ENCODE peak calls at places on chromosomes 6 and 20, in seven cellular contexts. One of them, this sample, is unnamed.

GRCh38 chr6:111837641-111838500 is 35.4 kb downstream of the FYN start:
- DNase-seq in upper lobe of left lung: no peak
- DNase-seq in OCI-LY7: no peak
- DNase-seq in H1: no peak
- DNase-seq in Panc1: no peak
- DNase-seq in AG10803: no peak
- DNase-seq in CD8-positive, alpha-beta T cell: peak
- DNase-seq in this sample: no peak

GRCh38 chr20:22585786-22586493 is 1.6 kb upstream of the FOXA2 start:
- DNase-seq in H1: no peak
- DNase-seq in OCI-LY7: no peak
- DNase-seq in upper lobe of left lung: no peak
- DNase-seq in Panc1: no peak
- DNase-seq in CD8-positive, alpha-beta T cell: no peak
- DNase-seq in AG10803: no peak
- DNase-seq in this sample: no peak

GRCh38 chr20:4511776-4512175 is 209.9 kb upstream of the PRND start:
- DNase-seq in CD8-positive, alpha-beta T cell: no peak
- DNase-seq in upper lobe of left lung: no peak
- DNase-seq in OCI-LY7: no peak
- DNase-seq in Panc1: no peak
- DNase-seq in H1: no peak
- DNase-seq in AG10803: no peak
- DNase-seq in this sample: no peak

GRCh38 chr20:6053776-6054688 is at the start of gene LRRN4:
- DNase-seq in upper lobe of left lung: peak
- DNase-seq in Panc1: no peak
- DNase-seq in OCI-LY7: no peak
- DNase-seq in CD8-positive, alpha-beta T cell: no peak
- DNase-seq in H1: no peak
- DNase-seq in AG10803: peak
- DNase-seq in this sample: peak

GRCh38 chr20:59636791-59637370 is 32.5 kb downstream of the PHACTR3 start:
- DNase-seq in upper lobe of left lung: no peak
- DNase-seq in H1: no peak
- DNase-seq in AG10803: no peak
- DNase-seq in CD8-positive, alpha-beta T cell: no peak
- DNase-seq in Panc1: no peak
- DNase-seq in OCI-LY7: no peak
- DNase-seq in this sample: no peak

GRCh38 chr6:51472745-51473483 is 614.5 kb downstream of the PKHD1 start:
- DNase-seq in upper lobe of left lung: no peak
- DNase-seq in Panc1: no peak
- DNase-seq in CD8-positive, alpha-beta T cell: no peak
- DNase-seq in H1: no peak
- DNase-seq in OCI-LY7: no peak
- DNase-seq in AG10803: no peak
- DNase-seq in this sample: no peak

GRCh38 chr20:4465855-4466545 is 255.7 kb upstream of the PRND start:
- DNase-seq in OCI-LY7: no peak
- DNase-seq in H1: no peak
- DNase-seq in AG10803: peak
- DNase-seq in CD8-positive, alpha-beta T cell: no peak
- DNase-seq in Panc1: no peak
- DNase-seq in upper lobe of left lung: no peak
- DNase-seq in this sample: no peak

GRCh38 chr6:31008165-31008564 is 2.1 kb upstream of the MUC22 start:
- DNase-seq in AG10803: no peak
- DNase-seq in upper lobe of left lung: no peak
- DNase-seq in OCI-LY7: no peak
- DNase-seq in H1: no peak
- DNase-seq in CD8-positive, alpha-beta T cell: no peak
- DNase-seq in Panc1: no peak
- DNase-seq in this sample: no peak

GRCh38 chr6:73309784-73310502 is 44.1 kb downstream of the DPPA5 start:
- DNase-seq in OCI-LY7: peak
- DNase-seq in Panc1: peak
- DNase-seq in AG10803: peak
- DNase-seq in upper lobe of left lung: peak
- DNase-seq in H1: no peak
- DNase-seq in CD8-positive, alpha-beta T cell: peak
- DNase-seq in this sample: peak

GRCh38 chr6:63802606-63803206 is 167.1 kb downstream of the PHF3 start:
- DNase-seq in OCI-LY7: peak
- DNase-seq in H1: no peak
- DNase-seq in CD8-positive, alpha-beta T cell: no peak
- DNase-seq in AG10803: peak
- DNase-seq in upper lobe of left lung: no peak
- DNase-seq in Panc1: no peak
- DNase-seq in this sample: peak

GRCh38 chr20:5510446-5510845 is 193.7 kb upstream of the PROKR2 start:
- DNase-seq in CD8-positive, alpha-beta T cell: no peak
- DNase-seq in AG10803: no peak
- DNase-seq in upper lobe of left lung: no peak
- DNase-seq in Panc1: no peak
- DNase-seq in H1: peak
- DNase-seq in OCI-LY7: no peak
- DNase-seq in this sample: no peak

GRCh38 chr20:52054123-52054522 is 137.5 kb downstream of the ZFP64 start:
- DNase-seq in Panc1: no peak
- DNase-seq in CD8-positive, alpha-beta T cell: peak
- DNase-seq in OCI-LY7: no peak
- DNase-seq in H1: no peak
- DNase-seq in upper lobe of left lung: no peak
- DNase-seq in AG10803: no peak
- DNase-seq in this sample: no peak

GRCh38 chr6:53436904-53437303 is 88.2 kb upstream of the ELOVL5 start:
- DNase-seq in CD8-positive, alpha-beta T cell: no peak
- DNase-seq in Panc1: no peak
- DNase-seq in upper lobe of left lung: no peak
- DNase-seq in AG10803: peak
- DNase-seq in OCI-LY7: no peak
- DNase-seq in H1: no peak
- DNase-seq in this sample: peak

GRCh38 chr6:110944681-110945151 is 13.8 kb upstream of the GTF3C6 start:
- DNase-seq in upper lobe of left lung: no peak
- DNase-seq in OCI-LY7: no peak
- DNase-seq in CD8-positive, alpha-beta T cell: no peak
- DNase-seq in H1: no peak
- DNase-seq in AG10803: peak
- DNase-seq in Panc1: peak
- DNase-seq in this sample: peak

GRCh38 chr6:69915346-69915745 is 49.0 kb downstream of the COL19A1 start:
- DNase-seq in Panc1: no peak
- DNase-seq in upper lobe of left lung: no peak
- DNase-seq in CD8-positive, alpha-beta T cell: no peak
- DNase-seq in H1: no peak
- DNase-seq in AG10803: no peak
- DNase-seq in OCI-LY7: no peak
- DNase-seq in this sample: peak

GRCh38 chr6:46808806-46809205 is 15.6 kb downstream of the MEP1A start:
- DNase-seq in CD8-positive, alpha-beta T cell: no peak
- DNase-seq in H1: no peak
- DNase-seq in AG10803: no peak
- DNase-seq in upper lobe of left lung: no peak
- DNase-seq in OCI-LY7: no peak
- DNase-seq in Panc1: no peak
- DNase-seq in this sample: no peak

GRCh38 chr20:10239954-10240353 is 21.3 kb downstream of the SNAP25 start:
- DNase-seq in upper lobe of left lung: peak
- DNase-seq in H1: no peak
- DNase-seq in AG10803: peak
- DNase-seq in Panc1: no peak
- DNase-seq in OCI-LY7: no peak
- DNase-seq in CD8-positive, alpha-beta T cell: no peak
- DNase-seq in this sample: no peak

GRCh38 chr6:30322527-30323501 is 3.9 kb upstream of the TRIM39 start:
- DNase-seq in OCI-LY7: no peak
- DNase-seq in upper lobe of left lung: no peak
- DNase-seq in H1: no peak
- DNase-seq in AG10803: peak
- DNase-seq in CD8-positive, alpha-beta T cell: no peak
- DNase-seq in Panc1: no peak
- DNase-seq in this sample: peak

GRCh38 chr20:4682682-4683081 is 39.0 kb upstream of the PRND start:
- DNase-seq in CD8-positive, alpha-beta T cell: no peak
- DNase-seq in upper lobe of left lung: no peak
- DNase-seq in AG10803: no peak
- DNase-seq in H1: no peak
- DNase-seq in Panc1: no peak
- DNase-seq in OCI-LY7: no peak
- DNase-seq in this sample: no peak

GRCh38 chr6:41635365-41635764 is 2.9 kb upstream of the MDFI start:
- DNase-seq in CD8-positive, alpha-beta T cell: no peak
- DNase-seq in OCI-LY7: no peak
- DNase-seq in H1: no peak
- DNase-seq in Panc1: no peak
- DNase-seq in upper lobe of left lung: no peak
- DNase-seq in AG10803: no peak
- DNase-seq in this sample: no peak
- H3K4me3 ChIP-seq in CD8-positive, alpha-beta T cell: no peak
- H3K4me3 ChIP-seq in OCI-LY7: no peak
- H3K4me3 ChIP-seq in H1: no peak
- H3K4me3 ChIP-seq in Panc1: no peak
- H3K4me3 ChIP-seq in upper lobe of left lung: no peak
- H3K4me3 ChIP-seq in AG10803: no peak
- H3K4me3 ChIP-seq in this sample: no peak

GRCh38 chr6:149961728-149962425 is 1.9 kb upstream of the ULBP1 start:
- DNase-seq in H1: no peak
- DNase-seq in OCI-LY7: peak
- DNase-seq in Panc1: no peak
- DNase-seq in CD8-positive, alpha-beta T cell: no peak
- DNase-seq in upper lobe of left lung: no peak
- DNase-seq in AG10803: peak
- DNase-seq in this sample: no peak
- TF ChIP-seq CTCF in H1: peak
- TF ChIP-seq CTCF in OCI-LY7: peak
- TF ChIP-seq CTCF in Panc1: peak
- TF ChIP-seq CTCF in CD8-positive, alpha-beta T cell: peak
- TF ChIP-seq CTCF in upper lobe of left lung: no peak
- TF ChIP-seq CTCF in AG10803: peak
- TF ChIP-seq CTCF in this sample: peak

GRCh38 chr6:10531513-10531912 is 10.4 kb downstream of the GCNT2 start:
- DNase-seq in upper lobe of left lung: no peak
- DNase-seq in Panc1: no peak
- DNase-seq in OCI-LY7: peak
- DNase-seq in CD8-positive, alpha-beta T cell: no peak
- DNase-seq in H1: no peak
- DNase-seq in AG10803: no peak
- DNase-seq in this sample: no peak
- H3K4me3 ChIP-seq in upper lobe of left lung: peak
- H3K4me3 ChIP-seq in Panc1: peak
- H3K4me3 ChIP-seq in OCI-LY7: peak
- H3K4me3 ChIP-seq in CD8-positive, alpha-beta T cell: no peak
- H3K4me3 ChIP-seq in H1: no peak
- H3K4me3 ChIP-seq in AG10803: no peak
- H3K4me3 ChIP-seq in this sample: no peak

DNA sequence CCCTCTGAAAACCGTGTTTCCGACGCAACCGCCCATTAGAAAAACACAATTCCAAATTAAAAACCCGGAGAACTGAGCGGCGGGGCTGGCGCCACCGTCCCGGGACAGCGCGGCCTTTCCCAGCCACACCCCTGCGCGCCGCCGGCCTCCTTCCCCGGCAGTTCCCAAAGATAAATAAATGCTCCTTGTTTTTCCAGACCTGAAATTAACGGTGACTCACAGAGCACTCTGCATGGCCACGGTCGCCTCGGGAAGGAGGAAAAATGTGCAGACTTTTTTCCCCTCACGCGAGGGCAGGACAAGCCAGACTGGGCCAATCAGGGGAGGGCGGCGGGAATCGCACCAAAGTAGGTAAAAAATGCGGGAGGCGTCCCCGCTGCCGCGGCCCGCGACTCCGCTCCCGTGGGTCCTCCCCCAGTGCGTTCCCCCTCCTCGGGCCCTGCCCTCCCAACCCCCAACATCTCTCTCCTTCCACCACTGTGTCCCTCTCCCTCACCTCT is 853 bp upstream of the DSTN start:
- DNase-seq in upper lobe of left lung: peak
- DNase-seq in OCI-LY7: no peak
- DNase-seq in CD8-positive, alpha-beta T cell: no peak
- DNase-seq in AG10803: peak
- DNase-seq in H1: peak
- DNase-seq in Panc1: peak
- DNase-seq in this sample: peak
- TF ChIP-seq CTCF in upper lobe of left lung: no peak
- TF ChIP-seq CTCF in OCI-LY7: no peak
- TF ChIP-seq CTCF in CD8-positive, alpha-beta T cell: no peak
- TF ChIP-seq CTCF in AG10803: no peak
- TF ChIP-seq CTCF in H1: no peak
- TF ChIP-seq CTCF in Panc1: no peak
- TF ChIP-seq CTCF in this sample: no peak

DNA sequence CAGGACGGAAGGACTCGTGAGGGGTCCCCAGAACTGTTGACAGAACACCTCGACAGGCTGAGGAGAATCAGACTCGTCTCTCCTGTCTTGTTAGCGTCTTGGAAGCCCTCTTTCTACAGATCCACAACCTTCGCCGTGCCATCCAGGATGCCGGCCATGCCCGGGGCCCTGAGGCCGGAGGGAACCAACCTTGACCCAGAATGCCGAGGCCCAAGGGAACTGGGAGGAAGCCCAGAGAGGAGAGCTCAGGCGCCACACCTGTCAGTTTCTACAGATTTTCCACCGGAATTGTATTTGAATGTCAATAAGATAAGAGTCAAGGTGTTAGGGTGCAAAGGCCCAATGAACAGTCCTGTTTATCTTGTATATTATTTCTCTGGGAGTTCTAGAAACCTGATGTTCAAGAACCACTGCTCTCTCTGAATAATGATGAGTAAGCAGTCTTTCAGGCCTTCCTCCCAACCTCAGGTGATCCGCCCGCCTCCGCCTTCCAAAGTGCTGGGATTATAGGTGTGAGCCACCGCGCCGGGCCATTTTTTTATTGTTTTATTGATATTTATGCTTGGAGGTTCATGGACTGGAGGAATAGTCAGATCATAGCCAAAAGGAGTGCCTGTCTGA is 804 bp upstream of the ME1 start:
- DNase-seq in H1: no peak
- DNase-seq in Panc1: no peak
- DNase-seq in CD8-positive, alpha-beta T cell: no peak
- DNase-seq in upper lobe of left lung: no peak
- DNase-seq in OCI-LY7: no peak
- DNase-seq in AG10803: no peak
- DNase-seq in this sample: no peak
- H3K4me3 ChIP-seq in H1: peak
- H3K4me3 ChIP-seq in Panc1: peak
- H3K4me3 ChIP-seq in CD8-positive, alpha-beta T cell: no peak
- H3K4me3 ChIP-seq in upper lobe of left lung: peak
- H3K4me3 ChIP-seq in OCI-LY7: no peak
- H3K4me3 ChIP-seq in AG10803: peak
- H3K4me3 ChIP-seq in this sample: peak

GRCh38 chr6:13229205-13230085 is 98.9 kb downstream of the TBC1D7 start:
- DNase-seq in AG10803: peak
- DNase-seq in CD8-positive, alpha-beta T cell: peak
- DNase-seq in Panc1: peak
- DNase-seq in upper lobe of left lung: no peak
- DNase-seq in H1: no peak
- DNase-seq in OCI-LY7: peak
- DNase-seq in this sample: no peak
- TF ChIP-seq CTCF in AG10803: peak
- TF ChIP-seq CTCF in CD8-positive, alpha-beta T cell: no peak
- TF ChIP-seq CTCF in Panc1: peak
- TF ChIP-seq CTCF in upper lobe of left lung: no peak
- TF ChIP-seq CTCF in H1: peak
- TF ChIP-seq CTCF in OCI-LY7: peak
- TF ChIP-seq CTCF in this sample: no peak

This sample was measured in fibroblast of the aortic adventitia.